ENCODE peak calls at places on chromosomes 3 and 15, in four cellular contexts. X is fibroblast of the aortic adventitia, V is AG08396, P is GM10248. D is an unnamed sample.

GRCh38 chr3:175679582-175679981 is 820.4 kb downstream of the NAALADL2 start:
- DNase-seq in X (no peak), V (no peak), P (no peak), D (no peak)

GRCh38 chr3:73499787-73500186 is 125.0 kb downstream of the PDZRN3 start:
- DNase-seq in X (no peak), V (no peak), P (no peak), D (peak)

GRCh38 chr3:102905826-102906225 is 471.0 kb downstream of the ZPLD1 start:
- DNase-seq in X (no peak), V (no peak), P (no peak), D (no peak)

GRCh38 chr15:74790080-74790916 is 8.4 kb downstream of the CSK start:
- DNase-seq in X (peak), V (peak), P (no peak), D (peak)

GRCh38 chr3:13487403-13487802 is 7.3 kb downstream of the HDAC11 start:
- DNase-seq in X (no peak), V (no peak), P (no peak), D (no peak)

GRCh38 chr15:98799461-98799971 is 151.2 kb downstream of the IGF1R start:
- DNase-seq in X (peak), V (no peak), P (no peak), D (peak)

GRCh38 chr3:58116161-58116955 is 94.4 kb downstream of the DNASE1L3 start:
- DNase-seq in X (no peak), V (no peak), P (peak), D (no peak)

GRCh38 chr3:129022114-129022994 is 21.2 kb downstream of the EFCC1 start:
- DNase-seq in X (peak), V (peak), P (no peak), D (no peak)

GRCh38 chr3:120153294-120153693 is 59.0 kb upstream of the GSK3B start:
- DNase-seq in X (peak), V (peak), P (no peak), D (peak)

GRCh38 chr15:39919396-39919739 is 698 bp downstream of the GPR176 start:
- DNase-seq in X (no peak), V (peak), P (no peak), D (no peak)

GRCh38 chr15:58213587-58214360 is 75.6 kb downstream of the AQP9 start:
- DNase-seq in X (peak), V (no peak), P (no peak), D (no peak)

GRCh38 chr3:42515976-42516375 is 13.5 kb downstream of the VIPR1 start:
- DNase-seq in X (no peak), V (no peak), P (no peak), D (no peak)

GRCh38 chr3:122052968-122053367 is 2.2 kb upstream of the CD86 start:
- DNase-seq in X (no peak), V (no peak), P (no peak), D (no peak)

GRCh38 chr15:41983621-41984571 is 11.5 kb upstream of the EHD4 start:
- DNase-seq in X (no peak), V (no peak), P (no peak), D (no peak)

GRCh38 chr15:47374222-47374621 is 343.1 kb upstream of the SEMA6D start:
- DNase-seq in X (peak), V (peak), P (no peak), D (peak)